ENCODE peak calls at places on chromosomes 12 and 14, in six cellular contexts. One of them, this sample, is unnamed.

GRCh38 chr14:24332094-24332983 is 2.5 kb downstream of the ADCY4 start:
- DNase-seq in iPS-NIHi11: peak
- DNase-seq in amygdala: no peak
- DNase-seq in left cardiac atrium: peak
- DNase-seq in IMR-90: peak
- DNase-seq in left ventricle myocardium superior: peak
- DNase-seq in this sample: peak

GRCh38 chr12:62758216-62758615 is 176.7 kb downstream of the PPM1H start:
- DNase-seq in iPS-NIHi11: no peak
- DNase-seq in left ventricle myocardium superior: no peak
- DNase-seq in left cardiac atrium: no peak
- DNase-seq in amygdala: no peak
- DNase-seq in IMR-90: peak
- DNase-seq in this sample: no peak

GRCh38 chr12:89451876-89452275 is 72.7 kb downstream of the GALNT4 start:
- DNase-seq in IMR-90: peak
- DNase-seq in left ventricle myocardium superior: peak
- DNase-seq in left cardiac atrium: peak
- DNase-seq in amygdala: no peak
- DNase-seq in iPS-NIHi11: peak
- DNase-seq in this sample: peak

GRCh38 chr12:76341436-76342030 is 6.7 kb downstream of the BBS10 start:
- DNase-seq in IMR-90: peak
- DNase-seq in left ventricle myocardium superior: no peak
- DNase-seq in left cardiac atrium: no peak
- DNase-seq in amygdala: no peak
- DNase-seq in iPS-NIHi11: no peak
- DNase-seq in this sample: no peak

GRCh38 chr14:89504602-89505320 is 87.7 kb upstream of the FOXN3 start:
- DNase-seq in left ventricle myocardium superior: no peak
- DNase-seq in amygdala: no peak
- DNase-seq in IMR-90: peak
- DNase-seq in iPS-NIHi11: no peak
- DNase-seq in left cardiac atrium: no peak
- DNase-seq in this sample: no peak

GRCh38 chr12:126700115-126700514 is 1566.9 kb upstream of the TMEM132C start:
- DNase-seq in iPS-NIHi11: no peak
- DNase-seq in IMR-90: no peak
- DNase-seq in left cardiac atrium: no peak
- DNase-seq in left ventricle myocardium superior: no peak
- DNase-seq in amygdala: no peak
- DNase-seq in this sample: no peak

GRCh38 chr14:99910337-99911268 is 117.4 kb downstream of the EML1 start:
- DNase-seq in IMR-90: peak
- DNase-seq in left ventricle myocardium superior: no peak
- DNase-seq in iPS-NIHi11: no peak
- DNase-seq in left cardiac atrium: no peak
- DNase-seq in amygdala: no peak
- DNase-seq in this sample: no peak

GRCh38 chr14:60090864-60091519 is 731 bp upstream of the PCNX4 start:
- DNase-seq in left ventricle myocardium superior: peak
- DNase-seq in iPS-NIHi11: peak
- DNase-seq in amygdala: no peak
- DNase-seq in left cardiac atrium: peak
- DNase-seq in IMR-90: peak
- DNase-seq in this sample: peak

GRCh38 chr12:69497308-69498026 is 27.3 kb downstream of the FRS2 start:
- DNase-seq in left ventricle myocardium superior: no peak
- DNase-seq in iPS-NIHi11: no peak
- DNase-seq in IMR-90: peak
- DNase-seq in left cardiac atrium: no peak
- DNase-seq in amygdala: no peak
- DNase-seq in this sample: no peak

GRCh38 chr12:104219908-104220404 is 4.4 kb downstream of the TXNRD1 start:
- DNase-seq in left ventricle myocardium superior: no peak
- DNase-seq in IMR-90: peak
- DNase-seq in amygdala: no peak
- DNase-seq in iPS-NIHi11: no peak
- DNase-seq in left cardiac atrium: no peak
- DNase-seq in this sample: peak

GRCh38 chr14:76117789-76118188 is 33.9 kb upstream of the GPATCH2L start:
- DNase-seq in left cardiac atrium: no peak
- DNase-seq in left ventricle myocardium superior: no peak
- DNase-seq in IMR-90: no peak
- DNase-seq in amygdala: no peak
- DNase-seq in iPS-NIHi11: no peak
- DNase-seq in this sample: no peak

GRCh38 chr12:123119808-123120207 is 31.1 kb downstream of the PITPNM2 start:
- DNase-seq in iPS-NIHi11: no peak
- DNase-seq in amygdala: no peak
- DNase-seq in left ventricle myocardium superior: no peak
- DNase-seq in IMR-90: no peak
- DNase-seq in left cardiac atrium: no peak
- DNase-seq in this sample: no peak

GRCh38 chr12:20483776-20484175 is 115.4 kb downstream of the PDE3A start:
- DNase-seq in left ventricle myocardium superior: no peak
- DNase-seq in amygdala: no peak
- DNase-seq in iPS-NIHi11: no peak
- DNase-seq in IMR-90: peak
- DNase-seq in left cardiac atrium: no peak
- DNase-seq in this sample: no peak

GRCh38 chr12:7373226-7373625 is 69.4 kb downstream of the ACSM4 start:
- DNase-seq in iPS-NIHi11: no peak
- DNase-seq in amygdala: peak
- DNase-seq in IMR-90: no peak
- DNase-seq in left cardiac atrium: no peak
- DNase-seq in left ventricle myocardium superior: no peak
- DNase-seq in this sample: no peak

GRCh38 chr12:62689042-62689839 is 222.6 kb downstream of the MON2 start:
- DNase-seq in left ventricle myocardium superior: no peak
- DNase-seq in amygdala: no peak
- DNase-seq in IMR-90: peak
- DNase-seq in iPS-NIHi11: no peak
- DNase-seq in left cardiac atrium: no peak
- DNase-seq in this sample: no peak

GRCh38 chr12:91620949-91621348 is 438.3 kb upstream of the DCN start:
- DNase-seq in left cardiac atrium: no peak
- DNase-seq in left ventricle myocardium superior: no peak
- DNase-seq in iPS-NIHi11: no peak
- DNase-seq in amygdala: peak
- DNase-seq in IMR-90: peak
- DNase-seq in this sample: no peak

GRCh38 chr12:47107446-47107845 is 27.7 kb upstream of the AMIGO2 start:
- DNase-seq in amygdala: no peak
- DNase-seq in iPS-NIHi11: no peak
- DNase-seq in IMR-90: no peak
- DNase-seq in left ventricle myocardium superior: no peak
- DNase-seq in left cardiac atrium: no peak
- DNase-seq in this sample: no peak

GRCh38 chr12:52206309-52207040 is 14.7 kb upstream of the KRT80 start:
- DNase-seq in iPS-NIHi11: no peak
- DNase-seq in IMR-90: no peak
- DNase-seq in amygdala: no peak
- DNase-seq in left cardiac atrium: peak
- DNase-seq in left ventricle myocardium superior: no peak
- DNase-seq in this sample: no peak